ENCODE peak calls at places on chromosomes 5 and 9, in seven cellular contexts. E is MM.1S; S is fibroblast of lung; T is mucosa of descending colon; D is Peyer's patch; J is CD8-positive, alpha-beta T cell; P is heart left ventricle. Q is an unnamed sample.

GRCh38 chr5:64947031-64947430 is 178.3 kb downstream of the CWC27 start:
- DNase-seq in E (no peak), P (no peak), J (no peak), T (no peak), D (no peak), S (no peak), Q (no peak)

GRCh38 chr5:122515709-122516431 is 203.8 kb downstream of the SNCAIP start:
- DNase-seq in E (peak; percentile 28), J (no peak), T (no peak), S (peak; percentile 89), P (peak; percentile 31), D (peak; percentile 17), Q (no peak)

GRCh38 chr5:103465891-103466290 is 96.7 kb downstream of the NUDT12 start:
- DNase-seq in J (no peak), T (no peak), P (no peak), E (no peak), S (no peak), D (no peak), Q (no peak)

GRCh38 chr9:91428927-91429351 is 5.3 kb upstream of the NFIL3 start:
- DNase-seq in J (no peak), S (peak; percentile 97), E (no peak), D (no peak), T (no peak), P (no peak), Q (no peak)

GRCh38 chr5:146580237-146580636 is 64.2 kb upstream of the GPR151 start:
- DNase-seq in J (no peak), P (no peak), T (no peak), D (no peak), S (no peak), E (no peak), Q (no peak)

GRCh38 chr9:16545639-16546038 is 324.8 kb downstream of the BNC2 start:
- DNase-seq in J (no peak), T (no peak), S (no peak), D (no peak), E (no peak), P (no peak), Q (no peak)

GRCh38 chr5:113267361-113267900 is 167.4 kb downstream of the TSSK1B start:
- DNase-seq in S (no peak), E (no peak), D (no peak), T (no peak), P (no peak), J (no peak), Q (no peak)

GRCh38 chr5:178424141-178424855 is 165.9 kb downstream of the COL23A1 start:
- DNase-seq in T (no peak), J (no peak), P (no peak), D (no peak), S (no peak), E (no peak), Q (no peak)

GRCh38 chr5:14457475-14457874 is 124.1 kb upstream of the OTULINL start:
- DNase-seq in P (no peak), S (no peak), T (no peak), J (no peak), D (no peak), E (no peak), Q (no peak)

GRCh38 chr9:95083086-95083768 is 234.3 kb downstream of the FANCC start:
- DNase-seq in S (no peak), T (no peak), E (no peak), P (peak; percentile 23), J (no peak), D (no peak), Q (no peak)

GRCh38 chr5:26024774-26025173 is 1013.6 kb downstream of the CDH9 start:
- DNase-seq in D (no peak), S (no peak), T (no peak), P (no peak), E (no peak), J (no peak), Q (no peak)

GRCh38 chr9:35686222-35687203 is 3.2 kb downstream of the TPM2 start:
- DNase-seq in E (no peak), P (peak; percentile 48), S (peak; percentile 74), J (no peak), D (no peak), T (no peak), Q (no peak)

GRCh38 chr5:114822885-114823284 is 346.8 kb downstream of the TRIM36 start:
- DNase-seq in D (no peak), J (no peak), S (no peak), E (no peak), P (no peak), T (no peak), Q (no peak)

GRCh38 chr9:113129466-113129865 is 21.3 kb upstream of the SLC31A2 start:
- DNase-seq in D (no peak), E (no peak), J (no peak), S (no peak), P (no peak), T (no peak), Q (no peak)

GRCh38 chr5:142145106-142145900 is 36.7 kb downstream of the NDFIP1 start:
- DNase-seq in P (peak; percentile 65), T (no peak), S (peak; percentile 74), E (peak; percentile 72), D (peak; percentile 51), J (peak; percentile 64), Q (no peak)

GRCh38 chr5:78472469-78473106 is 112.2 kb downstream of the SCAMP1 start:
- DNase-seq in D (no peak), S (peak; percentile 62), P (no peak), T (no peak), E (no peak), J (no peak), Q (no peak)

GRCh38 chr9:114484854-114485443 is 20.3 kb downstream of the WHRN start:
- DNase-seq in P (no peak), E (peak; percentile 98), S (peak; percentile 82), T (no peak), J (peak; percentile 44), D (no peak), Q (no peak)

GRCh38 chr5:8557728-8558127 is 688.8 kb downstream of the MTRR start:
- DNase-seq in J (no peak), T (no peak), S (no peak), P (no peak), D (no peak), E (no peak), Q (no peak)

GRCh38 chr5:73299665-73300435 is 126.9 kb downstream of the TMEM174 start:
- DNase-seq in S (peak; percentile 44), T (no peak), P (no peak), J (no peak), E (no peak), D (no peak), Q (no peak)

GRCh38 chr5:73297430-73297829 is 124.4 kb downstream of the TMEM174 start:
- DNase-seq in S (no peak), P (no peak), D (no peak), E (no peak), J (no peak), T (no peak), Q (no peak)

GRCh38 chr5:73298251-73299016 is 125.4 kb downstream of the TMEM174 start:
- DNase-seq in J (no peak), E (no peak), S (peak; percentile 85), D (no peak), T (no peak), P (no peak), Q (no peak)

GRCh38 chr5:73300520-73301207 is 127.7 kb downstream of the TMEM174 start:
- DNase-seq in P (no peak), S (peak; percentile 43), J (no peak), E (no peak), D (no peak), T (no peak), Q (no peak)

DNA sequence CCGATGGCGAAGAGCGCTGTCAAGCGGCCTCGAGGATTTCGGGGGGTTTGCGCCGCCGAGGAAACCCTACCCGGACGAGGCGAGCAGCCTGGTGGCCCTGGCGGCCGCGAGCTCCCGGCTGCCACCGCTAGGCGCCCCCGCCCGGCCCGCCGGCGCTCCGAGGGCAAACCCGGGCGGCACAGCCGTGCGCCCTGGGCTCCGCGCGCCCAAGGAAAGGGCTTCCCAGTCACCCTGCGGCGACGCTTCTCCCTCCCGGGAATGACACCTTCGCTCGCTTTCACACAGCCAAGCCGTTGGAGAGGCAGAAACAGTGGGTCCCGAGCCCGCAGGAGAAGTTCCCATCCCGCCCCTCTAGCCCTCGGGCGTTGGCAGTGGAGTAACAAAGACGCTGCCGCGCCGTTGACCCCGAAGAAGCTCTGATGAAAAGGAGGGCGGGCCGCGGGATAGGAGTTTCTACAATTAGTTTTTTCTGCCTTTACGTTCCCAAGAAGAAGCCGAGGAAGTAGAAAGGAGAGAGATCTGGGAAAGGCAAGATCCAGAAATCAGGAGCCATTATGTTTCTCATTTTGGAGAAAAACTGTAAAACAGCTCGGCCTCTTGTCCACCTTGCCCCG is 126.1 kb downstream of the TMEM174 start:
- DNase-seq in J (no peak), D (no peak), S (peak; percentile 31), E (no peak), T (peak; percentile 46), P (no peak), Q (no peak)
- H3K4me3 ChIP-seq in J (no peak overlapping the region), D (no peak overlapping the region), S (no peak overlapping the region), E (no peak overlapping the region), T (no peak overlapping the region), P (no peak overlapping the region), Q (no peak overlapping the region)

GRCh38 chr5:135997936-135998335 is 30.9 kb upstream of the TGFBI start:
- DNase-seq in E (no peak), S (no peak), D (no peak), T (no peak), J (no peak), P (no peak), Q (no peak)
- TF ChIP-seq CTCF in E (no peak), S (no peak), D (no peak), T (no peak), J (no peak), P (no peak), Q (no peak)

DNA sequence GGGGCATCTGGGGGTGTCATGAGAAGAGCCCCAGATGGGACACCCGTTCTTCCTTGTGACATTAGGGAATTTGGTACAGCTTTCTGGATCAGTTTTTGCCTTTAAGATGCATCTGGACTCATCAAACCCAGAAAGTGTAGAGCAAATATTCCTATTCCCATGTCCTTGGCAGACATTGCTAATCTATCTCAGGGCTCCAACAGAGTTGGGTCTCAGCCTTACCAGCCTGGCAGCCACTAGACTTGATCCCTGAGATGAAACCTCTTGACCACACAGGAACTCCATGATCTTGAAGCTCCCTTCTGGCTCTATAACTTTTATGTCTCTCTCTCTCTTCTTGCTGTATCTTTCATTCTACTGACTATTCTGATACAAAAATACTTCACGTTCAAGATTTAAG is 35.7 kb downstream of the ERGIC1 start:
- DNase-seq in T (no peak), P (no peak), J (no peak), D (no peak), E (no peak), S (peak; percentile 44), Q (no peak)
- H3K4me1 ChIP-seq in T (peaks cover 3% of the 10 kb centered on the region), P (peaks cover 95% of the 10 kb centered on the region), J (peaks cover 12% of the 10 kb centered on the region), D (no peaks in the 10 kb centered on the region), E (no peaks in the 10 kb centered on the region), S (peaks cover 60% of the 10 kb centered on the region), Q (peaks cover 43% of the 10 kb centered on the region)

DNA sequence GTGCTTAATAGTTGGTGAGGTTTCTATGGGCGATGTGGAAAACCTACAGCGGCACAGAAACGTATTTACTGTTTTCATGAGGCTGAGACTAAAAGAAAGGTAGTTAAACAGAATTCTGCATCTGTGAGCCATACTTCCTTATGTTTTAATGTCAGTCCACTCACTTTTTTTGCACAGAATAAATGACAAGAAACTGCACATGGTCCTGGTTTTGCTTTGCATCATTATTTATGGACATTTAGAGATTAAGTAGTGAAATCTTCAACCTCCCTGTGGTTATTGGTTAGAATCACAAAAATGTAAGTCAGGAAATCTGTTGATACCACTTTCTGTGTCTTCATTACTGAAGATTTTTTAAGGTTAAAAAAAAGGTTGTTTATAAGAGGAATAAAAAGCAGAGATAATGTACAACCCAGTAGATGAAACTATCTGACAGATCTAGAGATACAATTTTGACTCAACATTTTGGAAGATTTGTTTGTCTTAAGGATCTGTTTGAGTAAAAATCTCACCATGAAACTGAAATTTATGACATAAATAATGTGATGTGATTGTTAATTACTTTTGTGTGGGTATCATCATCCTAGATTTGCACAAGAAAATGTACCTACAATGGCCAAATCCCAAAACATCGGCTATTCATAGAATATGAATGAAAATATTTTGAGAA is 2.4 kb downstream of the PRR16 start:
- DNase-seq in E (no peak), D (no peak), S (no peak), P (no peak), T (no peak), J (no peak), Q (no peak)
- H3K4me3 ChIP-seq in E (no peak overlapping the region), D (no peak overlapping the region), S (peak overlapping the region; percentile 93), P (peak overlapping the region; percentile 70), T (no peak overlapping the region), J (no peak overlapping the region), Q (no peak overlapping the region)